ENCODE peak calls at places on chromosomes 6 and 20, in ten cellular contexts. Z, L, Y, M, T, K, W, I, A and E are unnamed samples. For H3K9me3, the result is how much of the 10 kb centered on the place peaks cover.

GRCh38 chr20:46350986-46351267 is 42.6 kb upstream of the CDH22 start:
- DNase-seq in W (no peak), Z (no peak), M (no peak), I (no peak), L (no peak), K (no peak), Y (no peak), T (no peak), A (no peak), E (no peak)

GRCh38 chr20:18138639-18139583 is 1.2 kb downstream of the KAT14 start:
- DNase-seq in A (no peak), Z (no peak), I (no peak), M (no peak), K (no peak), Y (no peak), L (no peak), T (no peak), W (no peak), E (no peak)

GRCh38 chr6:170185175-170185970 is 105.5 kb downstream of the DLL1 start:
- DNase-seq in Z (no peak), T (no peak), M (no peak), L (no peak), K (peak), W (no peak), A (no peak), I (no peak), Y (no peak), E (no peak)

GRCh38 chr6:126963077-126963809 is 155.2 kb upstream of the RSPO3 start:
- DNase-seq in L (no peak), A (no peak), K (no peak), W (no peak), Z (no peak), T (no peak), M (no peak), I (no peak), Y (no peak), E (no peak)

GRCh38 chr6:39339111-39339510 is 16.6 kb upstream of the KCNK16 start:
- DNase-seq in W (no peak), M (no peak), K (no peak), Y (no peak), L (no peak), I (no peak), A (no peak), Z (no peak), T (no peak), E (peak)

GRCh38 chr20:13220857-13221297 is at the start of gene ISM1:
- DNase-seq in M (no peak), Z (no peak), Y (peak), T (peak), I (peak), W (no peak), K (peak), L (no peak), A (peak), E (no peak)

GRCh38 chr20:60055740-60056139 is 97.5 kb downstream of the CDH26 start:
- DNase-seq in K (peak), M (peak), I (no peak), Z (no peak), W (no peak), L (no peak), A (peak), Y (peak), T (peak), E (no peak)

GRCh38 chr6:22828179-22829062 is 259.1 kb downstream of the HDGFL1 start:
- DNase-seq in L (peak), W (peak), K (peak), M (peak), Z (no peak), I (peak), T (no peak), Y (no peak), A (no peak), E (peak)

GRCh38 chr6:93177451-93177850 is 241.9 kb downstream of the EPHA7 start:
- DNase-seq in Y (no peak), W (no peak), Z (no peak), M (no peak), A (no peak), K (no peak), I (no peak), L (no peak), T (no peak), E (no peak)

GRCh38 chr6:132511159-132511835 is 1.6 kb downstream of the STX7 start:
- DNase-seq in Z (peak), K (peak), A (no peak), I (peak), T (peak), W (no peak), Y (no peak), L (no peak), M (no peak), E (no peak)

GRCh38 chr6:149925253-149925973 is 2.5 kb upstream of the RAET1G start:
- DNase-seq in W (no peak), Z (no peak), A (peak), M (peak), T (no peak), L (no peak), Y (no peak), K (no peak), I (peak), E (peak)

GRCh38 chr6:111011360-111012142 is 29.7 kb downstream of the RPF2 start:
- DNase-seq in K (peak), Y (peak), T (no peak), I (peak), Z (peak), W (peak), M (no peak), A (no peak), L (peak), E (no peak)

GRCh38 chr20:371755-372542 is 8.6 kb upstream of the TRIB3 start:
- DNase-seq in I (peak), K (peak), M (peak), W (no peak), A (peak), T (peak), L (peak), Y (no peak), Z (peak), E (peak)

GRCh38 chr6:12343122-12343439 is 52.9 kb downstream of the EDN1 start:
- DNase-seq in L (no peak), M (no peak), Z (no peak), W (no peak), K (no peak), T (no peak), Y (no peak), A (no peak), I (no peak), E (no peak)

GRCh38 chr6:113825776-113826175 is 31.4 kb upstream of the MARCKS start:
- DNase-seq in A (peak), Z (no peak), W (no peak), L (peak), K (peak), Y (no peak), T (peak), I (no peak), M (peak), E (no peak)

GRCh38 chr6:74066168-74066871 is 370.3 kb downstream of the CD109 start:
- DNase-seq in I (no peak), Z (no peak), L (peak), Y (no peak), K (no peak), M (no peak), W (no peak), T (no peak), A (no peak), E (no peak)

GRCh38 chr6:34143196-34143883 is 2.5 kb downstream of the GRM4 start:
- DNase-seq in Y (no peak), I (no peak), K (no peak), T (no peak), Z (no peak), M (no peak), L (no peak), A (no peak), W (no peak), E (peak)

GRCh38 chr6:3195695-3196497 is 31.6 kb downstream of the TUBB2B start:
- DNase-seq in L (no peak), T (no peak), I (peak), W (no peak), M (no peak), Z (peak), K (no peak), A (no peak), Y (no peak), E (peak)

GRCh38 chr20:18971121-18971520 is 157.5 kb downstream of the SCP2D1 start:
- DNase-seq in A (no peak), T (no peak), L (no peak), K (no peak), M (no peak), Y (no peak), I (peak), W (no peak), Z (no peak), E (no peak)

GRCh38 chr6:164185342-164185920 is 770.9 kb downstream of the QKI start:
- DNase-seq in W (no peak), M (no peak), Y (no peak), A (no peak), Z (no peak), I (no peak), T (no peak), K (no peak), L (no peak), E (no peak)

GRCh38 chr20:45097485-45098095 is 3.3 kb downstream of the KCNS1 start:
- DNase-seq in I (peak), Y (peak), L (no peak), A (no peak), K (peak), T (no peak), Z (no peak), M (no peak), W (no peak), E (no peak)

GRCh38 chr6:106254636-106255035 is 70.9 kb downstream of the ATG5 start:
- DNase-seq in A (no peak), T (no peak), Z (no peak), L (peak), Y (no peak), M (no peak), W (no peak), K (no peak), I (no peak), E (no peak)

GRCh38 chr6:89242574-89243330 is 25.6 kb upstream of the GABRR1 start:
- DNase-seq in I (peak), M (no peak), K (peak), Z (peak), L (peak), T (no peak), A (no peak), W (peak), Y (peak), E (peak)

GRCh38 chr6:149438855-149439254 is 38.8 kb downstream of the SUMO4 start:
- DNase-seq in I (no peak), Z (no peak), K (no peak), W (no peak), Y (no peak), T (no peak), M (no peak), L (no peak), A (no peak), E (no peak)

GRCh38 chr20:8568068-8568467 is 436.0 kb downstream of the PLCB1 start:
- DNase-seq in L (peak), T (no peak), W (no peak), I (no peak), K (no peak), Z (no peak), Y (no peak), M (no peak), A (no peak), E (no peak)

GRCh38 chr6:119384444-119384843 is 34.9 kb upstream of the MAN1A1 start:
- DNase-seq in A (no peak), L (no peak), K (no peak), M (no peak), T (no peak), W (no peak), Z (no peak), I (no peak), Y (no peak), E (no peak)
- H3K9me3 ChIP-seq in A (under half), L (under half), K (under half), M (under half), T (under half), W (under half), Z (under half), I (under half), Y (under half), E (under half)

DNA sequence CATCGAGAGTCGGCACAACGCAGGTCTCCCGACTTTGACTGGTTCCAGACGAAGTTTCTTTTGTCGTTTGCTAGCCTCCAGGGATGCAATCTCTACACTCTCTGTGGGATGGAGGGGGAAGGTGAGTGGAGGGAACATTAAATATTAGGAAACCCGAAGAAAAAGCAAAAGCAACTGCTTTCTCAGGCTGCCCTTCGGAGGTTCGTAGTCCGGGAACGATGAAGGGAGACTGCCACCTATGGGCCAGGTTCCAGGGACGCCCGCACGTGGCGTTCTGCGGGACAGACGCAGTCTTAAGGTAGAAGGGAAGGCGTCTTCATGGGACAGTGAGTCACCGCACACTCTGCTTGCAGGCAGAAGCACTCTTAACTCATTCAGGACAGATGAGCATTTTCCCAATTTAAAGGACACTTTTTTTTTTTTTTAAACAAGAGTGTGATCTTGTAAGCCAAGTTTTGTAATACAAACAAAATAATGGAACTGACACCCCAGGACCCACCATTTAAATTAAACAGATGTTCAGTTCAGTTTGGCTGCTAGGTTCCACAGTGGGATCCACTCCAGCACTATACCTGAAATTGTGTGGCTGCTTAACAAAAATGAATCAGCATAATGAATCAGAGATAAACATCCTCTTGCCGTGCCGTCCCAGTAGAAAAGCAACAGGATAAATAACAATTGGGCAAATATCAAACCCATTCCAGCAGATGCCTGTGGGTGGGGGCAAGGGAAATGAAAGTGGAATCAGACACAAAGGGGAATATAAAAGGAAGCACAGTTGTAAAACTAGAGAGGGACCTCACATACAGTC is 65.8 kb upstream of the ARMC2 start:
- DNase-seq in T (peak), L (peak), A (peak), W (peak), M (peak), K (peak), Z (peak), I (peak), Y (peak), E (peak)
- H3K27ac ChIP-seq in T (peak), L (peak), A (no peak), W (peak), M (no peak), K (peak), Z (no peak), I (peak), Y (no peak), E (no peak)

DNA sequence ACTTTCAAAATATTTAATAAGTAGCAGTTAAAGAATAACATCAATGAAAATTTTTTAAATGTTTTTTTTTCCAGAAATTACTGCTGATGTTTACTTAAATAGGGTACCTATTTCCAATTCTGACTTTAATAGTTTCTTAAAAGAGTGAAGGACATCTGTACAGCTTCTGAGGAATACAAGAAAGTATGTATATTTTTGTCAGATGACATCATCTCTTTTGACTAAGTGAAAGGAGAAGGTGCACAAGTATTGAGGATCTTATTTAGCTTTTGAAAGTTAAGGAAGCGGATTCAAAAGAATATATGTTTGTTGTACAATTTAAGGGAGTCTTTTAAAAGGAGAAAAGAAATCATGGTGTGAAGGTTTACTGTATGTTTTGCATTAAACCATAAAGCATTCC is 90.0 kb upstream of the SLC35B3 start:
- DNase-seq in Z (no peak), M (no peak), T (no peak), W (no peak), Y (no peak), K (no peak), A (no peak), L (no peak), I (no peak), E (no peak)
- H3K9me3 ChIP-seq in Z (under half), M (under half), T (under half), W (under half), Y (under half), K (under half), A (under half), L (under half), I (under half), E (under half)

DNA sequence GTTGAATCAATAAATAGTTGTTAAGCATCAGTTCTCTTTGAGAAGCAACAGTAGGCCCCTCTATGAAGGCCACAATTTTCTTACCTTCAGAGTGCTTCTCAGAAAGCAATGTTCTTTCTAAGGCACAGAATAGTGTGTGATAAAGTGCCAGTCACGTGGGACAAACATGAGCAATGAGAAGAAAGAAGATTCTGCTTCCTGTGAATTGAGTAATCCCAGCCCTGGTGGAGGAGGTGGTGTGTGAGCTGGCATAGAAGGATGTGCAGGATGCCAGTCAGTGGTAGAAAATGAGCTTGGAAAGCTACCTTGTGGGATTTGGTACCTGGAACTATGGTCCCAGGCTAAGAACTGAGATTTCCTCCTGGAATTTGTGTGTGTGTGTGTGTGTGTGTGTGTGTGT is 21.7 kb downstream of the KIZ start:
- DNase-seq in W (no peak), A (no peak), K (no peak), T (no peak), Z (no peak), I (no peak), L (peak), Y (no peak), M (no peak), E (no peak)
- H3K27ac ChIP-seq in W (no peak), A (no peak), K (no peak), T (no peak), Z (no peak), I (no peak), L (no peak), Y (no peak), M (no peak), E (no peak)

DNA sequence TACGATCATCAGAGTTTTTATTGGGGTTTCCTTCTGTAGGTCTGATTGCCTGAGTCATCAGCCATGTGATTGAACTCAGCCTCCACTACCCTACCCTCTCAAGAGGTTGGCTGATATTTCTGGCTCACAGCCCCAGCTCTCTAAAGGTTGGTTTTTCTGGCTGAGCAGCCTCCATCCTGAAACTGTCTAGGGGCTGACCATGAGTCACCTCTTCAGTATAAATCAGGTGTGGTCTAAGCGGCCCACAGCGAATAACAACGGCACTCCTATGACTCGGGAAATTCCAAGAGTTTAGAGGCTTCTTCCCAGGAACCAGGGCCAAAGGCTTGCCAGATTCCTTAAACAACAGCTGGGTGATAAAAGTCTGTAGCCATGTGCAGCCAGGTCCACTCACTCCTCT is 115.5 kb downstream of the SOD2 start:
- DNase-seq in K (no peak), L (peak), W (no peak), I (no peak), Z (no peak), T (no peak), M (no peak), A (no peak), Y (no peak), E (no peak)
- H3K9me3 ChIP-seq in K (under half), L (under half), W (under half), I (under half), Z (under half), T (under half), M (under half), A (under half), Y (under half), E (under half)

GRCh38 chr6:37137881-37138568 is 31.9 kb upstream of the PIM1 start:
- DNase-seq in W (peak), M (no peak), L (peak), Y (no peak), A (no peak), K (no peak), I (peak), Z (no peak), T (no peak), E (no peak)

GRCh38 chr6:37134622-37135191 is 35.2 kb upstream of the PIM1 start:
- DNase-seq in M (no peak), L (peak), Z (no peak), I (peak), T (peak), W (peak), K (peak), Y (no peak), A (peak), E (no peak)

GRCh38 chr6:37137201-37137880 is 32.6 kb upstream of the PIM1 start:
- DNase-seq in Y (no peak), M (no peak), A (no peak), Z (peak), T (no peak), L (peak), K (peak), I (peak), W (peak), E (no peak)

GRCh38 chr6:37135835-37136694 is 33.9 kb upstream of the PIM1 start:
- DNase-seq in I (peak), Z (no peak), L (no peak), A (no peak), K (peak), Y (no peak), M (no peak), W (no peak), T (no peak), E (no peak)

GRCh38 chr6:37136821-37137200 is 33.1 kb upstream of the PIM1 start:
- DNase-seq in K (no peak), Z (no peak), A (no peak), T (no peak), Y (no peak), I (no peak), M (no peak), W (no peak), L (no peak), E (no peak)
- H3K27ac ChIP-seq in K (no peak), Z (no peak), A (no peak), T (peak), Y (peak), I (peak), M (no peak), W (peak), L (peak), E (no peak)